ENCODE peak calls at places on chromosomes 2 and 18, in seven cellular contexts. Q, J, R, L, O, T and G are unnamed samples.

GRCh38 chr2:182426915-182427233 is at the start of gene PDE1A:
- DNase-seq in O (no peak), J (no peak), T (no peak), Q (no peak), L (no peak), R (no peak), G (no peak)

GRCh38 chr18:60331890-60332289 is 40.7 kb downstream of the MC4R start:
- DNase-seq in R (no peak), Q (no peak), O (no peak), T (no peak), L (no peak), J (no peak), G (no peak)

GRCh38 chr2:164205347-164205746 is 415.9 kb downstream of the GRB14 start:
- DNase-seq in Q (no peak), O (no peak), L (no peak), T (no peak), J (no peak), R (no peak), G (no peak)

GRCh38 chr2:74063486-74063885 is 78.8 kb downstream of the TET3 start:
- DNase-seq in Q (no peak), L (no peak), O (no peak), R (no peak), J (no peak), T (no peak), G (no peak)

GRCh38 chr18:25137133-25137472 is 214.9 kb downstream of the ZNF521 start:
- DNase-seq in T (no peak), L (no peak), J (no peak), Q (no peak), O (no peak), R (no peak), G (no peak)

GRCh38 chr2:71478806-71479205 is 25.4 kb downstream of the DYSF start:
- DNase-seq in Q (no peak), J (no peak), L (no peak), R (no peak), T (no peak), O (no peak), G (no peak)

GRCh38 chr2:38771632-38772031 is 6.4 kb upstream of the GEMIN6 start:
- DNase-seq in L (no peak), Q (no peak), T (no peak), J (no peak), O (no peak), R (no peak), G (no peak)

GRCh38 chr2:206049387-206049786 is 36.6 kb downstream of the INO80D start:
- DNase-seq in O (no peak), J (no peak), L (no peak), Q (no peak), T (no peak), R (no peak), G (no peak)

GRCh38 chr2:24885221-24886113 is 34.6 kb downstream of the ADCY3 start:
- DNase-seq in O (no peak), T (no peak), L (no peak), Q (no peak), R (no peak), J (no peak), G (no peak)

GRCh38 chr2:17538022-17538843 is 2.3 kb upstream of the VSNL1 start:
- DNase-seq in O (no peak), T (no peak), Q (peak; percentile 33), R (no peak), L (peak; percentile 39), J (peak; percentile 19), G (no peak)

GRCh38 chr18:37332764-37333420 is 232.7 kb downstream of the CELF4 start:
- DNase-seq in T (no peak), R (no peak), O (no peak), L (no peak), J (no peak), Q (peak; percentile 66), G (no peak)

GRCh38 chr2:74843371-74844298 is 9.7 kb downstream of the HK2 start:
- DNase-seq in O (no peak), T (peak; percentile 56), Q (no peak), R (no peak), L (peak; percentile 76), J (no peak), G (no peak)

GRCh38 chr18:32735781-32736180 is 37.0 kb downstream of the KLHL14 start:
- DNase-seq in O (no peak), T (no peak), R (no peak), J (no peak), Q (no peak), L (peak; percentile 23), G (no peak)

GRCh38 chr18:48541026-48541746 is 2.4 kb downstream of the CTIF start:
- DNase-seq in Q (peak; percentile 76), O (peak; percentile 53), J (no peak), L (no peak), T (no peak), R (peak; percentile 73), G (no peak)

GRCh38 chr2:95049088-95049955 is 23.8 kb downstream of the MAL start:
- DNase-seq in O (no peak), L (no peak), T (no peak), Q (no peak), R (no peak), J (no peak), G (no peak)

GRCh38 chr2:55431982-55432627 is 12.4 kb upstream of the CCDC88A start:
- DNase-seq in L (peak; percentile 32), O (peak; percentile 22), Q (peak; percentile 39), R (no peak), J (peak; percentile 29), T (no peak), G (no peak)

GRCh38 chr2:137187258-137187657 is 421.9 kb downstream of the THSD7B start:
- DNase-seq in R (no peak), J (no peak), O (no peak), Q (no peak), T (no peak), L (no peak), G (no peak)

GRCh38 chr2:187993516-187993915 is 298.2 kb upstream of the GULP1 start:
- DNase-seq in R (no peak), T (no peak), O (no peak), L (no peak), Q (no peak), J (no peak), G (no peak)

GRCh38 chr18:54690198-54690597 is 99.2 kb downstream of the DYNAP start:
- DNase-seq in L (no peak), R (no peak), O (no peak), Q (no peak), J (no peak), T (no peak), G (no peak)

GRCh38 chr2:1744151-1744445 is 217 bp downstream of the PXDN start:
- DNase-seq in Q (no peak), O (no peak), L (no peak), J (no peak), T (no peak), R (peak; percentile 79), G (no peak)

GRCh38 chr2:121450301-121450700 is 80.4 kb upstream of the RNU4ATAC start:
- DNase-seq in T (no peak), Q (no peak), O (no peak), L (no peak), R (no peak), J (no peak), G (no peak)

GRCh38 chr18:11909597-11910026 is 1.5 kb upstream of the MPPE1 start:
- DNase-seq in R (no peak), J (no peak), O (no peak), Q (no peak), L (peak; percentile 26), T (no peak), G (no peak)

GRCh38 chr18:21262979-21263378 is 20.9 kb downstream of the GREB1L start:
- DNase-seq in Q (no peak), J (no peak), T (no peak), L (no peak), O (no peak), R (no peak), G (no peak)

GRCh38 chr2:85405076-85405402 is 5.1 kb downstream of the CAPG start:
- DNase-seq in J (no peak), O (no peak), R (no peak), L (no peak), T (no peak), Q (no peak), G (no peak)

GRCh38 chr2:117486081-117486480 is 328.4 kb upstream of the DDX18 start:
- DNase-seq in J (no peak), T (no peak), R (no peak), O (no peak), L (no peak), Q (no peak), G (no peak)

GRCh38 chr2:138369856-138370255 is 131.7 kb upstream of the SPOPL start:
- DNase-seq in R (no peak), Q (no peak), T (no peak), J (no peak), L (no peak), O (no peak), G (no peak)

GRCh38 chr2:138373993-138374408 is 127.6 kb upstream of the SPOPL start:
- DNase-seq in J (peak; percentile 27), T (peak; percentile 12), L (peak; percentile 58), Q (peak; percentile 36), R (no peak), O (peak; percentile 29), G (peak; percentile 39)
- TF ChIP-seq YY1 in J (no peak), T (no peak), L (no peak), Q (no peak), R (no peak), O (no peak), G (no peak)

GRCh38 chr2:10079931-10080535 is at the start of gene CYS1:
- DNase-seq in O (peak; percentile 60), L (no peak), T (no peak), R (peak; percentile 81), J (no peak), Q (peak; percentile 90), G (no peak)
- H3K27me3 ChIP-seq in O (peaks cover 64% of the 10 kb centered on the region), L (peaks cover 72% of the 10 kb centered on the region), T (no peaks in the 10 kb centered on the region), R (peaks cover 18% of the 10 kb centered on the region), J (peaks cover 2% of the 10 kb centered on the region), Q (peaks cover 55% of the 10 kb centered on the region), G (peaks cover 32% of the 10 kb centered on the region)

DNA sequence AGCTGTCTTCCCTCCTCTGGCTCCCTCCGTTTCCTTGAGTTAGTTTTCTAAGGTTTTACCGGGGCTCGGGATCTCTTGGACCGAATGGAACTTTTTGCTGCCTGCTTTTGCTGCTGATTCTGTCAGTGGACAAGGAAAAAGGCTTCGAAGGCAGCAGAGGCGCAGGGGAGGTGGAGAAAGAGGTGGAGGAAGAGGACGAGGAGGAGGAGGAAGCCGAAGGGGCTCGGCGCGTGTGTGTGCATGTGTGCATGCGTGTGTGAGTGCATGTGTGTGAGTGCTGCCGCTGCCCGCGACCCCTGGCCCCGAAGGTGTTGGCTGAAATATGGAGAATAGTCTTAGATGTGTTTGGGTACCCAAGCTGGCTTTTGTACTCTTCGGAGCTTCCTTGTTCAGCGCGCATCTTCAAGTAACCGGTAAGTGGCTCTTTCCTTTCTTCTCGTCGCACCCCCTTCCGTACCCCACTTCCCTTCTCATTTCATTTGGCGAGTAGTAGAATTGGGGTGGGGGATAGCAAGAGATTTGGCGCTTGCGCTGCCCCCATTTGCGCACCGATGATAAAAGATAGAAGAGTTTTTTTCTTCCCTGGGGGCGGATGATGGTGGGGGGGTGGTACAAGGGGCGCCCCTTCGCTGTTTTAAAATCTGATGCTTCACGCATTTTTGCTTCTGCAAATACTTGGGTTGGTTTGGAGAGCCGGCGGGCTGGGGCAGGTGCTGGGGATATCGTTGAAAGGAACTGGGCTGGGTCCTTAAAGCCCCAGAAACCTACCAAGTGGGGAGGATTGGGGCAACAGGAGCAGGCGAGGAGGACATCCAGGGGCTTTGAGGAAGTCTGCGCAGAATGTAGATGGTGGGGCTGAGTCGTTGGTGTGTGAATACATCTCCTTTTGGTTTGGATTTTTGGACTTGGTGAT is 725 bp downstream of the DCC start:
- DNase-seq in O (no peak), Q (no peak), R (peak; percentile 57), L (no peak), T (no peak), J (no peak), G (no peak)
- H3K4me3 ChIP-seq in O (no peak overlapping the region), Q (peak overlapping the region; percentile 64), R (peak overlapping the region; percentile 57), L (no peak overlapping the region), T (no peak overlapping the region), J (no peak overlapping the region), G (peak overlapping the region; percentile 24)

GRCh38 chr2:240462073-240462703 is 26.7 kb downstream of the GPC1 start:
- DNase-seq in L (no peak), T (no peak), R (no peak), O (no peak), Q (no peak), J (no peak), G (no peak)
- TF ChIP-seq YY1 in L (no peak), T (no peak), R (no peak), O (no peak), Q (no peak), J (no peak), G (no peak)